ENCODE peak calls at places on chromosome 15, in ten cellular contexts. J, M, X, T, B, A, H, P, Z and F are unnamed samples.

GRCh38 chr15:87154771-87155170 is 1075.1 kb downstream of the AGBL1 start:
- DNase-seq in J (no peak), M (no peak), X (no peak), T (no peak), B (no peak), A (peak), H (no peak), P (no peak), Z (no peak), F (no peak)

GRCh38 chr15:28907338-28907961 is 21.7 kb downstream of the APBA2 start:
- DNase-seq in J (no peak), M (no peak), X (no peak), T (no peak), B (no peak), A (no peak), H (no peak), P (no peak), Z (no peak), F (no peak)

GRCh38 chr15:92715753-92716152 is 60.2 kb upstream of the FAM174B start:
- DNase-seq in J (no peak), M (no peak), X (no peak), T (no peak), B (peak), A (peak), H (no peak), P (no peak), Z (no peak), F (no peak)

GRCh38 chr15:74988007-74988800 is 7.2 kb upstream of the SCAMP5 start:
- DNase-seq in J (no peak), M (no peak), X (no peak), T (peak), B (peak), A (peak), H (no peak), P (peak), Z (peak), F (no peak)

GRCh38 chr15:63369296-63369695 is 12.3 kb downstream of the CA12 start:
- DNase-seq in J (no peak), M (no peak), X (no peak), T (no peak), B (no peak), A (no peak), H (no peak), P (no peak), Z (no peak), F (no peak)

GRCh38 chr15:60070838-60071493 is 66.9 kb downstream of the FOXB1 start:
- DNase-seq in J (no peak), M (no peak), X (peak), T (no peak), B (peak), A (peak), H (no peak), P (no peak), Z (peak), F (no peak)

GRCh38 chr15:68574051-68574450 is 4.7 kb upstream of the CORO2B start:
- DNase-seq in J (no peak), M (no peak), X (no peak), T (no peak), B (no peak), A (no peak), H (no peak), P (no peak), Z (no peak), F (no peak)

GRCh38 chr15:78524230-78524629 is 16.0 kb upstream of the PSMA4 start:
- DNase-seq in J (no peak), M (no peak), X (no peak), T (no peak), B (no peak), A (no peak), H (no peak), P (no peak), Z (no peak), F (no peak)

GRCh38 chr15:79602731-79603130 is 170.6 kb downstream of the MINAR1 start:
- DNase-seq in J (no peak), M (no peak), X (no peak), T (no peak), B (no peak), A (no peak), H (no peak), P (no peak), Z (no peak), F (no peak)

GRCh38 chr15:78875107-78875914 is 2.6 kb downstream of the MORF4L1 start:
- DNase-seq in J (no peak), M (no peak), X (no peak), T (no peak), B (no peak), A (peak), H (no peak), P (no peak), Z (no peak), F (no peak)

GRCh38 chr15:85335193-85335939 is 45.0 kb upstream of the AKAP13 start:
- DNase-seq in J (no peak), M (no peak), X (no peak), T (no peak), B (no peak), A (no peak), H (no peak), P (no peak), Z (no peak), F (no peak)

GRCh38 chr15:45645026-45645980 is 10.5 kb downstream of the SQOR start:
- DNase-seq in J (no peak), M (no peak), X (no peak), T (no peak), B (peak), A (no peak), H (no peak), P (no peak), Z (no peak), F (no peak)

GRCh38 chr15:52255008-52255407 is 40.6 kb downstream of the MYO5C start:
- DNase-seq in J (no peak), M (no peak), X (peak), T (no peak), B (peak), A (peak), H (no peak), P (no peak), Z (peak), F (no peak)

GRCh38 chr15:48946088-48946839 is 17.5 kb downstream of the SHC4 start:
- DNase-seq in J (no peak), M (no peak), X (no peak), T (no peak), B (peak), A (peak), H (no peak), P (no peak), Z (peak), F (no peak)

GRCh38 chr15:74383695-74384565 is 16.5 kb upstream of the CYP11A1 start:
- DNase-seq in J (peak), M (no peak), X (no peak), T (no peak), B (peak), A (no peak), H (no peak), P (peak), Z (no peak), F (no peak)

GRCh38 chr15:70308011-70308761 is 210.5 kb upstream of the TLE3 start:
- DNase-seq in J (no peak), M (no peak), X (no peak), T (no peak), B (no peak), A (peak), H (no peak), P (no peak), Z (no peak), F (no peak)

GRCh38 chr15:26171266-26171665 is 308.1 kb upstream of the ATP10A start:
- DNase-seq in J (no peak), M (no peak), X (no peak), T (no peak), B (no peak), A (no peak), H (no peak), P (no peak), Z (no peak), F (no peak)

GRCh38 chr15:77580991-77581682 is 51.6 kb downstream of the LINGO1 start:
- DNase-seq in J (no peak), M (peak), X (no peak), T (no peak), B (no peak), A (no peak), H (no peak), P (no peak), Z (no peak), F (peak)

GRCh38 chr15:83112233-83112958 is 5.0 kb downstream of the TM6SF1 start:
- DNase-seq in J (no peak), M (no peak), X (peak), T (no peak), B (peak), A (peak), H (no peak), P (no peak), Z (no peak), F (no peak)

GRCh38 chr15:86572368-86572841 is 492.7 kb downstream of the AGBL1 start:
- DNase-seq in J (no peak), M (no peak), X (no peak), T (no peak), B (no peak), A (peak), H (no peak), P (no peak), Z (no peak), F (no peak)

GRCh38 chr15:90036343-90036742 is 35.2 kb downstream of the ZNF710 start:
- DNase-seq in J (no peak), M (no peak), X (no peak), T (no peak), B (no peak), A (no peak), H (no peak), P (no peak), Z (no peak), F (no peak)

GRCh38 chr15:56817266-56817665 is 84.0 kb upstream of the ZNF280D start:
- DNase-seq in J (no peak), M (no peak), X (no peak), T (no peak), B (peak), A (peak), H (no peak), P (no peak), Z (peak), F (no peak)

GRCh38 chr15:28977377-28978010 is 91.7 kb downstream of the APBA2 start:
- DNase-seq in J (no peak), M (no peak), X (peak), T (no peak), B (peak), A (peak), H (no peak), P (no peak), Z (peak), F (peak)

GRCh38 chr15:30001592-30001991 is 81.2 kb upstream of the GOLGA8J start:
- DNase-seq in J (no peak), M (no peak), X (no peak), T (no peak), B (no peak), A (no peak), H (peak), P (no peak), Z (no peak), F (peak)

GRCh38 chr15:68524753-68525584 is 53.8 kb upstream of the CORO2B start:
- DNase-seq in J (no peak), M (no peak), X (peak), T (no peak), B (peak), A (peak), H (no peak), P (no peak), Z (no peak), F (no peak)

GRCh38 chr15:35545316-35545824 is 595 bp downstream of the DPH6 start:
- DNase-seq in J (no peak), M (peak), X (peak), T (no peak), B (peak), A (peak), H (peak), P (no peak), Z (peak), F (no peak)

GRCh38 chr15:55742498-55742926 is 440 bp downstream of the PRTG start:
- DNase-seq in J (no peak), M (no peak), X (no peak), T (peak), B (no peak), A (no peak), H (no peak), P (no peak), Z (peak), F (peak)

GRCh38 chr15:36912311-36912712 is 188.0 kb downstream of the MEIS2 start:
- DNase-seq in J (no peak), M (no peak), X (no peak), T (no peak), B (no peak), A (no peak), H (no peak), P (no peak), Z (no peak), F (no peak)

GRCh38 chr15:85777291-85778106 is 17.2 kb downstream of the KLHL25 start:
- DNase-seq in J (no peak), M (no peak), X (no peak), T (no peak), B (no peak), A (no peak), H (no peak), P (no peak), Z (no peak), F (no peak)

GRCh38 chr15:43771816-43772215 is 5.0 kb downstream of the ELL3 start:
- DNase-seq in J (no peak), M (no peak), X (no peak), T (no peak), B (no peak), A (no peak), H (no peak), P (no peak), Z (no peak), F (no peak)

GRCh38 chr15:56208185-56208584 is 35.5 kb downstream of the RFX7 start:
- DNase-seq in J (no peak), M (no peak), X (no peak), T (no peak), B (peak), A (no peak), H (no peak), P (no peak), Z (no peak), F (no peak)

GRCh38 chr15:25775317-25775912 is 87.7 kb downstream of the ATP10A start:
- DNase-seq in J (no peak), M (no peak), X (peak), T (no peak), B (peak), A (no peak), H (no peak), P (no peak), Z (peak), F (no peak)

GRCh38 chr15:45439521-45439931 is 61.2 kb upstream of the GATM start:
- DNase-seq in J (no peak), M (no peak), X (no peak), T (no peak), B (no peak), A (no peak), H (no peak), P (no peak), Z (no peak), F (no peak)

GRCh38 chr15:74763416-74763815 is 14.8 kb downstream of the CYP1A2 start:
- DNase-seq in J (no peak), M (peak), X (no peak), T (peak), B (no peak), A (no peak), H (no peak), P (no peak), Z (no peak), F (no peak)

GRCh38 chr15:96356494-96357455 is 26.3 kb downstream of the NR2F2 start:
- DNase-seq in J (peak), M (peak), X (no peak), T (peak), B (peak), A (peak), H (peak), P (no peak), Z (peak), F (peak)

GRCh38 chr15:89542369-89542768 is 32.9 kb upstream of the TICRR start:
- DNase-seq in J (no peak), M (no peak), X (no peak), T (no peak), B (peak), A (no peak), H (no peak), P (no peak), Z (no peak), F (no peak)

GRCh38 chr15:38134252-38134651 is 118.4 kb upstream of the SPRED1 start:
- DNase-seq in J (no peak), M (no peak), X (no peak), T (no peak), B (no peak), A (no peak), H (no peak), P (no peak), Z (no peak), F (no peak)